ENCODE peak calls at places on chromosome 3, in eight cellular contexts. One of them, this sample, is unnamed.

GRCh38 chr3:60555704-60556340 is 695.4 kb downstream of the FHIT start:
- DNase-seq in foreskin fibroblast: peak; percentile 3
- DNase-seq in B cell: no peak
- DNase-seq in IMR-90: peak; percentile 74
- DNase-seq in choroid plexus epithelial cell: peak; percentile 15
- DNase-seq in heart left ventricle: no peak
- DNase-seq in ascending aorta: no peak
- DNase-seq in progenitor cell of endocrine pancreas: no peak
- DNase-seq in this sample: no peak

GRCh38 chr3:69013256-69014021 is at the start of gene EOGT:
- DNase-seq in foreskin fibroblast: peak; percentile 96
- DNase-seq in B cell: peak; percentile 80
- DNase-seq in IMR-90: peak; percentile 82
- DNase-seq in choroid plexus epithelial cell: peak; percentile 88
- DNase-seq in heart left ventricle: peak; percentile 91
- DNase-seq in ascending aorta: peak; percentile 94
- DNase-seq in progenitor cell of endocrine pancreas: peak; percentile 85
- DNase-seq in this sample: peak; percentile 70

GRCh38 chr3:10198761-10199688 is 34.3 kb downstream of the IRAK2 start:
- DNase-seq in foreskin fibroblast: peak; percentile 59
- DNase-seq in B cell: peak; percentile 89
- DNase-seq in IMR-90: peak; percentile 88
- DNase-seq in choroid plexus epithelial cell: peak; percentile 79
- DNase-seq in heart left ventricle: peak; percentile 35
- DNase-seq in ascending aorta: no peak
- DNase-seq in progenitor cell of endocrine pancreas: no peak
- DNase-seq in this sample: peak; percentile 38

GRCh38 chr3:29335438-29335837 is 54.6 kb downstream of the RBMS3 start:
- DNase-seq in foreskin fibroblast: peak; percentile 97
- DNase-seq in B cell: no peak
- DNase-seq in IMR-90: peak; percentile 98
- DNase-seq in choroid plexus epithelial cell: peak; percentile 99
- DNase-seq in heart left ventricle: peak; percentile 83
- DNase-seq in ascending aorta: peak; percentile 95
- DNase-seq in progenitor cell of endocrine pancreas: no peak
- DNase-seq in this sample: no peak

GRCh38 chr3:99777708-99778107 is 40.0 kb upstream of the CMSS1 start:
- DNase-seq in foreskin fibroblast: no peak
- DNase-seq in B cell: no peak
- DNase-seq in IMR-90: no peak
- DNase-seq in choroid plexus epithelial cell: peak; percentile 48
- DNase-seq in heart left ventricle: no peak
- DNase-seq in ascending aorta: no peak
- DNase-seq in progenitor cell of endocrine pancreas: no peak
- DNase-seq in this sample: no peak

GRCh38 chr3:39505866-39506738 is 38.6 kb downstream of the MOBP start:
- DNase-seq in foreskin fibroblast: no peak
- DNase-seq in B cell: no peak
- DNase-seq in IMR-90: peak; percentile 2
- DNase-seq in choroid plexus epithelial cell: peak; percentile 40
- DNase-seq in heart left ventricle: no peak
- DNase-seq in ascending aorta: no peak
- DNase-seq in progenitor cell of endocrine pancreas: no peak
- DNase-seq in this sample: no peak

GRCh38 chr3:161854232-161854771 is 357.7 kb downstream of the OTOL1 start:
- DNase-seq in foreskin fibroblast: peak; percentile 66
- DNase-seq in B cell: no peak
- DNase-seq in IMR-90: peak; percentile 70
- DNase-seq in choroid plexus epithelial cell: peak; percentile 72
- DNase-seq in heart left ventricle: no peak
- DNase-seq in ascending aorta: no peak
- DNase-seq in progenitor cell of endocrine pancreas: no peak
- DNase-seq in this sample: no peak

GRCh38 chr3:149494022-149494758 is 19.7 kb downstream of the TM4SF4 start:
- DNase-seq in foreskin fibroblast: peak; percentile 89
- DNase-seq in B cell: peak; percentile 36
- DNase-seq in IMR-90: peak; percentile 76
- DNase-seq in choroid plexus epithelial cell: peak; percentile 87
- DNase-seq in heart left ventricle: peak; percentile 55
- DNase-seq in ascending aorta: peak; percentile 81
- DNase-seq in progenitor cell of endocrine pancreas: peak; percentile 44
- DNase-seq in this sample: peak; percentile 23

GRCh38 chr3:195156286-195156890 is 114.6 kb downstream of the XXYLT1 start:
- DNase-seq in foreskin fibroblast: no peak
- DNase-seq in B cell: no peak
- DNase-seq in IMR-90: no peak
- DNase-seq in choroid plexus epithelial cell: no peak
- DNase-seq in heart left ventricle: no peak
- DNase-seq in ascending aorta: no peak
- DNase-seq in progenitor cell of endocrine pancreas: no peak
- DNase-seq in this sample: no peak

GRCh38 chr3:38250198-38250597 is 15.4 kb upstream of the SLC22A13 start:
- DNase-seq in foreskin fibroblast: no peak
- DNase-seq in B cell: no peak
- DNase-seq in IMR-90: no peak
- DNase-seq in choroid plexus epithelial cell: no peak
- DNase-seq in heart left ventricle: no peak
- DNase-seq in ascending aorta: no peak
- DNase-seq in progenitor cell of endocrine pancreas: no peak
- DNase-seq in this sample: no peak

GRCh38 chr3:15845475-15845874 is 47.7 kb upstream of the ANKRD28 start:
- DNase-seq in foreskin fibroblast: no peak
- DNase-seq in B cell: no peak
- DNase-seq in IMR-90: no peak
- DNase-seq in choroid plexus epithelial cell: no peak
- DNase-seq in heart left ventricle: no peak
- DNase-seq in ascending aorta: no peak
- DNase-seq in progenitor cell of endocrine pancreas: no peak
- DNase-seq in this sample: no peak

GRCh38 chr3:150078983-150079739 is 108.5 kb upstream of the PFN2 start:
- DNase-seq in foreskin fibroblast: peak; percentile 92
- DNase-seq in B cell: no peak
- DNase-seq in IMR-90: peak; percentile 95
- DNase-seq in choroid plexus epithelial cell: peak; percentile 95
- DNase-seq in heart left ventricle: no peak
- DNase-seq in ascending aorta: no peak
- DNase-seq in progenitor cell of endocrine pancreas: no peak
- DNase-seq in this sample: no peak

GRCh38 chr3:113895964-113896363 is 51.8 kb upstream of the ZDHHC23 start:
- DNase-seq in foreskin fibroblast: no peak
- DNase-seq in B cell: no peak
- DNase-seq in IMR-90: no peak
- DNase-seq in choroid plexus epithelial cell: no peak
- DNase-seq in heart left ventricle: no peak
- DNase-seq in ascending aorta: no peak
- DNase-seq in progenitor cell of endocrine pancreas: no peak
- DNase-seq in this sample: no peak

GRCh38 chr3:124786491-124787241 is 56.4 kb downstream of the UMPS start:
- DNase-seq in foreskin fibroblast: peak; percentile 56
- DNase-seq in B cell: no peak
- DNase-seq in IMR-90: peak; percentile 60
- DNase-seq in choroid plexus epithelial cell: peak; percentile 69
- DNase-seq in heart left ventricle: no peak
- DNase-seq in ascending aorta: no peak
- DNase-seq in progenitor cell of endocrine pancreas: no peak
- DNase-seq in this sample: no peak
- TF ChIP-seq CTCF in foreskin fibroblast: peak; percentile 38
- TF ChIP-seq CTCF in B cell: no peak
- TF ChIP-seq CTCF in IMR-90: peak; percentile 57
- TF ChIP-seq CTCF in choroid plexus epithelial cell: peak; percentile 48
- TF ChIP-seq CTCF in heart left ventricle: peak; percentile 50
- TF ChIP-seq CTCF in ascending aorta: peak; percentile 40
- TF ChIP-seq CTCF in progenitor cell of endocrine pancreas: peak; percentile 28
- TF ChIP-seq CTCF in this sample: no peak

GRCh38 chr3:66831931-66832330 is 166.2 kb upstream of the KBTBD8 start:
- DNase-seq in foreskin fibroblast: no peak
- DNase-seq in B cell: no peak
- DNase-seq in IMR-90: no peak
- DNase-seq in choroid plexus epithelial cell: no peak
- DNase-seq in heart left ventricle: no peak
- DNase-seq in ascending aorta: no peak
- DNase-seq in progenitor cell of endocrine pancreas: no peak
- DNase-seq in this sample: no peak

GRCh38 chr3:66836363-66837152 is 161.5 kb upstream of the KBTBD8 start:
- DNase-seq in foreskin fibroblast: peak; percentile 30
- DNase-seq in B cell: no peak
- DNase-seq in IMR-90: peak; percentile 31
- DNase-seq in choroid plexus epithelial cell: peak; percentile 35
- DNase-seq in heart left ventricle: no peak
- DNase-seq in ascending aorta: no peak
- DNase-seq in progenitor cell of endocrine pancreas: no peak
- DNase-seq in this sample: no peak
- TF ChIP-seq CTCF in foreskin fibroblast: peak; percentile 8
- TF ChIP-seq CTCF in B cell: no peak
- TF ChIP-seq CTCF in IMR-90: peak; percentile 50
- TF ChIP-seq CTCF in choroid plexus epithelial cell: peak; percentile 35
- TF ChIP-seq CTCF in heart left ventricle: no peak
- TF ChIP-seq CTCF in ascending aorta: no peak
- TF ChIP-seq CTCF in progenitor cell of endocrine pancreas: peak; percentile 34
- TF ChIP-seq CTCF in this sample: no peak

GRCh38 chr3:187744169-187745151 is 808 bp downstream of the BCL6 start:
- DNase-seq in foreskin fibroblast: peak; percentile 64
- DNase-seq in B cell: peak; percentile 74
- DNase-seq in IMR-90: peak; percentile 49
- DNase-seq in choroid plexus epithelial cell: peak; percentile 62
- DNase-seq in heart left ventricle: peak; percentile 71
- DNase-seq in ascending aorta: peak; percentile 81
- DNase-seq in progenitor cell of endocrine pancreas: no peak
- DNase-seq in this sample: peak; percentile 54

GRCh38 chr3:187746479-187747335 is 1.4 kb upstream of the BCL6 start:
- DNase-seq in foreskin fibroblast: peak; percentile 52
- DNase-seq in B cell: no peak
- DNase-seq in IMR-90: peak; percentile 49
- DNase-seq in choroid plexus epithelial cell: peak; percentile 67
- DNase-seq in heart left ventricle: no peak
- DNase-seq in ascending aorta: no peak
- DNase-seq in progenitor cell of endocrine pancreas: no peak
- DNase-seq in this sample: no peak

GRCh38 chr3:187746059-187746453 is 788 bp upstream of the BCL6 start:
- DNase-seq in foreskin fibroblast: peak; percentile 29
- DNase-seq in B cell: no peak
- DNase-seq in IMR-90: no peak
- DNase-seq in choroid plexus epithelial cell: peak; percentile 50
- DNase-seq in heart left ventricle: no peak
- DNase-seq in ascending aorta: no peak
- DNase-seq in progenitor cell of endocrine pancreas: no peak
- DNase-seq in this sample: no peak

GRCh38 chr3:187743195-187744141 is 1.8 kb downstream of the BCL6 start:
- DNase-seq in foreskin fibroblast: peak; percentile 77
- DNase-seq in B cell: peak; percentile 43
- DNase-seq in IMR-90: peak; percentile 46
- DNase-seq in choroid plexus epithelial cell: peak; percentile 77
- DNase-seq in heart left ventricle: peak; percentile 73
- DNase-seq in ascending aorta: peak; percentile 86
- DNase-seq in progenitor cell of endocrine pancreas: peak; percentile 35
- DNase-seq in this sample: peak; percentile 39

GRCh38 chr3:187745201-187746058 is at the start of gene BCL6:
- DNase-seq in foreskin fibroblast: peak; percentile 97
- DNase-seq in B cell: peak; percentile 89
- DNase-seq in IMR-90: peak; percentile 99
- DNase-seq in choroid plexus epithelial cell: peak; percentile 99
- DNase-seq in heart left ventricle: peak; percentile 94
- DNase-seq in ascending aorta: peak; percentile 97
- DNase-seq in progenitor cell of endocrine pancreas: peak; percentile 72
- DNase-seq in this sample: peak; percentile 86
- TF ChIP-seq CTCF in foreskin fibroblast: no peak
- TF ChIP-seq CTCF in B cell: no peak
- TF ChIP-seq CTCF in IMR-90: no peak
- TF ChIP-seq CTCF in choroid plexus epithelial cell: no peak
- TF ChIP-seq CTCF in heart left ventricle: no peak
- TF ChIP-seq CTCF in ascending aorta: no peak
- TF ChIP-seq CTCF in progenitor cell of endocrine pancreas: peak; percentile 29
- TF ChIP-seq CTCF in this sample: no peak

DNA sequence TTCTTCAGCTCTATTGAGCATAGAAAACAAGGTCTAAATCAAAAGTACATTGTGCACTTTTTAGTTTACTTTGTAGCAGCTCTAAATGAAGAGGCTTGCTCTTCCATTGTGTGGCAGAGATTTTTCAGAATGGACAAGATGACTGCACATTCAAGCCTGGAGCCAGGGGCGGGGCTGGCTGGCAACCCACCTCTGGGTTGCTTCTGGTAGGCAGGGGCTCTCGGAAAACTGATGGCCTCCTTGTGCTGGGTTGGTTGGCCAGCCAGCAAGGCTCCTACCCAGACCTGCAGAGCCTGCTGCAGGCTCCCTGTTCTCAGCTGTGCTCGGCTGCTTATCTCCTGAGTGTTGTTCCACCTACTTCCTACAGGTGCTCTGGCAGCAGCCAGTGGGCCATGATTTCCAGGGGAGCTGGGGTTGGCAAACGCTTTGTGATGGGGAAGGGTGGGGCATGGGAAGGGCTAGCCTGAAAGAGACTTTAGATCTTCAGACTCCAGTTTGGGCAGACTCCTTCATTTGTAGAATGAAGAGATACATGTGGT is 8.8 kb downstream of the BSN start:
- DNase-seq in foreskin fibroblast: no peak
- DNase-seq in B cell: no peak
- DNase-seq in IMR-90: no peak
- DNase-seq in choroid plexus epithelial cell: no peak
- DNase-seq in heart left ventricle: no peak
- DNase-seq in ascending aorta: no peak
- DNase-seq in progenitor cell of endocrine pancreas: no peak
- DNase-seq in this sample: no peak
- TF ChIP-seq CTCF in foreskin fibroblast: no peak
- TF ChIP-seq CTCF in B cell: no peak
- TF ChIP-seq CTCF in IMR-90: no peak
- TF ChIP-seq CTCF in choroid plexus epithelial cell: no peak
- TF ChIP-seq CTCF in heart left ventricle: no peak
- TF ChIP-seq CTCF in ascending aorta: no peak
- TF ChIP-seq CTCF in progenitor cell of endocrine pancreas: peak; percentile 13
- TF ChIP-seq CTCF in this sample: no peak